ENCODE peak calls at places on chromosome 17, in seven cellular contexts. K is stomach, Y is breast epithelium, L is IMR-90, V is prostate gland, C is tibial nerve, U is heart left ventricle. G is an unnamed sample.

GRCh38 chr17:38333635-38334295 is 10.0 kb downstream of the GPR179 start:
- DNase-seq in V (no peak), L (no peak), C (no peak), U (no peak), K (peak), Y (no peak), G (peak)

GRCh38 chr17:32814837-32815236 is 62.1 kb downstream of the MYO1D start:
- DNase-seq in L (no peak), U (no peak), V (no peak), Y (no peak), C (no peak), K (no peak), G (no peak)

GRCh38 chr17:33038740-33039139 is 47.1 kb downstream of the SPACA3 start:
- DNase-seq in V (no peak), Y (no peak), U (peak), C (no peak), K (no peak), L (peak), G (peak)

GRCh38 chr17:55283256-55283965 is 18.7 kb downstream of the HLF start:
- DNase-seq in C (no peak), L (no peak), Y (no peak), V (no peak), U (no peak), K (no peak), G (no peak)

GRCh38 chr17:29625037-29625750 is 2.5 kb upstream of the CORO6 start:
- DNase-seq in L (peak), C (no peak), Y (no peak), V (no peak), K (no peak), U (no peak), G (no peak)

GRCh38 chr17:47851764-47852112 is 775 bp upstream of the SP6 start:
- DNase-seq in L (no peak), K (no peak), V (no peak), U (no peak), Y (no peak), C (no peak), G (no peak)

GRCh38 chr17:46011711-46012505 is 12.9 kb downstream of the STH start:
- DNase-seq in L (no peak), V (no peak), K (no peak), U (peak), Y (no peak), C (no peak), G (no peak)

GRCh38 chr17:64218066-64218465 is 45.0 kb downstream of the TEX2 start:
- DNase-seq in U (no peak), C (no peak), Y (no peak), L (no peak), K (no peak), V (no peak), G (no peak)

GRCh38 chr17:37826497-37827115 is 81.7 kb upstream of the HNF1B start:
- DNase-seq in V (no peak), Y (no peak), K (no peak), L (no peak), C (no peak), U (no peak), G (no peak)

GRCh38 chr17:46889992-46890564 is 32.9 kb upstream of the GOSR2 start:
- DNase-seq in C (no peak), L (no peak), K (no peak), Y (no peak), V (no peak), U (no peak), G (no peak)

GRCh38 chr17:40779181-40779909 is 3.0 kb downstream of the KRT27 start:
- DNase-seq in U (no peak), K (no peak), C (no peak), V (no peak), L (no peak), Y (no peak), G (no peak)

GRCh38 chr17:75129576-75129975 is 2.0 kb downstream of the NT5C start:
- DNase-seq in Y (no peak), C (no peak), U (no peak), K (no peak), L (no peak), V (no peak), G (no peak)

GRCh38 chr17:75131278-75132017 is at the start of gene NT5C:
- DNase-seq in C (peak), V (peak), L (peak), Y (peak), K (peak), U (peak), G (peak)

GRCh38 chr17:75130632-75131277 is 787 bp downstream of the NT5C start:
- DNase-seq in U (no peak), V (peak), L (peak), C (no peak), K (peak), Y (no peak), G (peak)

GRCh38 chr17:75128694-75129505 is 2.6 kb downstream of the NT5C start:
- DNase-seq in K (no peak), Y (no peak), L (no peak), C (no peak), V (no peak), U (no peak), G (no peak)

DNA sequence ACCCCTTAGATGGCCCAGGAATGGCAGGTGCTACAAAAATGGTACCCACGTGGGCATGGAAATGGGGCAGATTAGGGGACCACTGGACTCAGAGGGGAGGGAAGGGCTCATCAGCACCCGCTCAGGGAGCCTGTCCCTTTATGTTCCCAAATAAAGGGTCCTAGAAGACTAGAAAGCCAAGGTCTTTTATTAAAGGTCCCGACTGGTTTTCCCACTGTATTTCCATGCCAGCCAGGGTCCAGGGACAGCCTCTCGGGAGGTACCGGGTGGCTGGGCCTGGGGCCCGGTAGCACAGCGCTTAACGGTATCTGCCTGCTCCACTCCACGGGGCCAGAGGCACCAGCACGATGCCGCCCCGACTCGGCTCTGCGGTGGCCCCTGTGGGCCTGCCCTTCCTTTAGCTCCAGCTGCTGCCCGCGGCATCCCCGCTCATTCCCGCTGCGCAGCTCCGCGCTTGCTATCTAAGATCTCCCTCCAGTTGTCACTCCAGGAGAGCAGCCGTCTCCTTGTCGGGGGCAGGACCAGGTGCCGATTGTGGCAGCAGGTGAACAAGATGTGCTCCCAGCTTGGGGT is 1.4 kb downstream of the NT5C start:
- DNase-seq in C (no peak), Y (no peak), V (no peak), U (no peak), L (no peak), K (no peak), G (no peak)
- TF ChIP-seq POLR2A in C (no peak), Y (no peak), V (no peak), U (no peak), L (no peak), K (no peak), G (no peak)

DNA sequence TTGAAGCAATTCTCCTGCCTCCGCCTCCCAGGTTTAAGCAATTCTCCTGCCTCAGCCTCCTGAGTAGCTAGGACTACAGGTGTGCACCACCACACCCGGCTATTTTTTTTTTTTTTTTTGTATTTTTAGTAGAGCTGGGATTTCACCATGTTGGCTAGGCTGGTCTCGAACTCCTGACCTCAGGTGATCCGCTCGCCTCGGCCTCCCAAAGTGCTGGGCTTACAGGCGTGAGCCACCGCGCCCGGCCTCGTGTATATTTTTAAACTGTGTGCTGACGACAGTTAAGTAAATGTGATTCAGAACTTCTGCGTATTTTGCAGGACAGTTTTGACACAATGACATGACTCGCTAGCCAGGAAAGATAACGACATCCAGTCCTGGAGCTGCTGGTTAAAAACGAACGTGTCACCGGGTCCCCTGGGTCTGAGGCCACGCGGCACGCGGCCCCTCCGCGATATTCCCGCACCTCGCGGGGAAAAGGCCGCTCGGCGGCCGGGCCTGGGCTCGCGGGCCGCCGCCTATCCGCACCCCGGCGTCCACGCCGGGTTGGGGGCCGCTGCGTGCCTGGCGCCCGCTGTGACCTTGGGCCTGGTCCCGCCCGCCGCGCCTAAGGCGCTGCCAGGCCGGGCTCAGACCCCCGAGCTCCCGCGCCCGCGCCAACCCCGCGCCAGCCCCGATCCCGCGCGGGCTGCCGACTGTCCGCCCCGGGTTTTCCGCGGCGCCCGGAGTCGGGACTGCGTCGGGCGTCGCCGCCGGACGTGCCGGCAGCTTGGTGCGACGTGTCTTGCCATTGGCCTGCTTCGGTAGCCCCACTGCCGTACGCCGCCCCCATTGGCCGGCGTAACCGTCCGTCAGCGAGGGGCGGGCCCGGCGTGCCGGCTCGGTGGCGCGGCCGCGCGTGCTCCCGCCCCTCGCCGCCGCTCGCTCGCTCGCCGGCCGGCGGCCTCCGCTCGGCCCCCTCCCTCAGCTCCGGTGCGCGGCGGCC is at the start of gene FOXK2:
- DNase-seq in L (peak), K (peak), C (peak), V (peak), Y (peak), U (peak), G (peak)
- TF ChIP-seq POLR2A in L (no peak), K (no peak), C (peak), V (peak), Y (no peak), U (no peak), G (peak)

DNA sequence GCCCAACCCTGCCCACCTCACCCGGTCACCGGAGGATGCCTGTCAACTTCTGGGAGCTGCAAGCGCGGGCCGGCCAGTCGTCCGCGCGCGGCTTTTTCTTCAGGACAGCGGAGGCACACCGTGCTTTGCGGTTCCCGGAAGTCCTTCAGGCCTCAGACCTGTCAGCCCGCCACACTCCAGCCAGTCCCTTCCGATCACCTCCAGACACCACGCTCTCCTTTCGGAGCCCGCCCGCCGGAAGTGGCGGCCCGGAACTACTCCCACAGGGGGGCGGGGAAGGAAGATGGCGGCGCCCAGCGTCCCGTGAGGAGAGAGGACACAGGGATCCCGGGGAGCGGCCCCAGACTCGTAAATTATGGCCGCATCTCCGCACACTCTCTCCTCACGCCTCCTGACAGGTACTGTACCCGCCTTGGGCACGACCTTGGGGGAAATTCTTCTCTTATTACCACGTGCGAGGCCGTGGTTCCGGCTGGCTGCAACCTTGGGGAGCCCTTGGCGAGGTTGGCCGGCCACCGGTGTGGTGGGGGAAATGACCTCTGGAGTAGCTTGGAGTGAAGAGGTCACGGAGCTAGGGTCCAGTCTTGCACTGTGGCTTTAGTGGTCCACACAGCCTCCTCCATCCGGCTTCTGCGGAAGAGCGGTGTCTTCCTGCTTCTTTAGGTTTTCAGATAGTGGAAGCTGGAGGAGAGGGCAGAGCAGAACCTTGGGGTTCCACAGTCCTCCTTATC is at the start of gene COX10:
- DNase-seq in L (peak), V (peak), C (peak), K (peak), U (peak), Y (peak), G (peak)
- TF ChIP-seq POLR2A in L (peak), V (peak), C (peak), K (peak), U (no peak), Y (peak), G (peak)

GRCh38 chr17:67574658-67575293 is 143.0 kb upstream of the NOL11 start:
- DNase-seq in U (no peak), V (no peak), L (no peak), C (no peak), Y (no peak), K (no peak), G (no peak)
- TF ChIP-seq POLR2A in U (no peak), V (no peak), L (no peak), C (no peak), Y (no peak), K (no peak), G (no peak)

DNA sequence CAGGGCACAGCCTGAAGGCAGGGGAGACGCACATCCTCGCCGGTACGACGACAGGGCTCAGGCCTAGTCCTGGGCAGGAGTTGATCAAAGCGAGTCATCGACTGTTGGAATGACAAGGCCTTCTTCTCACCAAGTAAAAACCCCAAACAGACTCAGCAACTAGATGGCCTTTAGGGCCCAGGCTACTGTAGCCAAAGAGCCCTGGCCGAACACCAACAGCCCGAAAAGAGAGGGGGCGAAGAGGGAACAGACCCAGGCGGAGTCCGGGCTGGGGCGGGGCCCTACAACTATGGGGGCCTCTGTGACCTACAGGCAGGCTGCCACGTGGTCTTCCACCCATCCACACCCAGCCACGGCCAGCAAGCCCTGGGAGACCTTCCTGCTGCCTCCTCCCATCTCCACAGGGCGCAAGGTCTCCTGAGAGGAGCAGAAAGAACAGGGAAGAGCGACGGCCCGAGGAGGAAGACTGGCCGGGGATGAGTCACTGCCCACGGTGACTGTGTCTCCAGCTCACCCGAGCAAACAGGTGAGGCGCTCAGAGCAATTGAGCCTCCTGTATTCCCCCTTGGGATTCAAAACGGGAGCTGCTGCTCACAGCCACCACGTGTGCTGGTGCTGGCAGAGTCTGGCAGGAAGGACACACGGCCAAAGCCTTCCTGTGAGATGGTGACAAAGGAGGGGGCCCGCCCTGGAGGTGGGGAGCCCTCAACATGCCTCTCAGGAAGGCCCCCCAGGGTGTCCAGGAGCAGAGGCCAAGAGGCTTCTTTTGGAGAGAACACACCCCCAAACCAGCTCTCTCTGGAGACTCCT is 17.7 kb downstream of the SLC16A3 start:
- DNase-seq in L (peak), K (peak), C (no peak), Y (no peak), U (peak), V (no peak), G (no peak)
- TF ChIP-seq POLR2A in L (no peak), K (no peak), C (no peak), Y (no peak), U (no peak), V (no peak), G (no peak)

GRCh38 chr17:7222972-7223292 is 3.2 kb downstream of the ACADVL start:
- DNase-seq in V (no peak), C (no peak), U (peak), Y (no peak), L (no peak), K (no peak), G (no peak)
- TF ChIP-seq POLR2A in V (no peak), C (no peak), U (no peak), Y (no peak), L (no peak), K (no peak), G (peak)

DNA sequence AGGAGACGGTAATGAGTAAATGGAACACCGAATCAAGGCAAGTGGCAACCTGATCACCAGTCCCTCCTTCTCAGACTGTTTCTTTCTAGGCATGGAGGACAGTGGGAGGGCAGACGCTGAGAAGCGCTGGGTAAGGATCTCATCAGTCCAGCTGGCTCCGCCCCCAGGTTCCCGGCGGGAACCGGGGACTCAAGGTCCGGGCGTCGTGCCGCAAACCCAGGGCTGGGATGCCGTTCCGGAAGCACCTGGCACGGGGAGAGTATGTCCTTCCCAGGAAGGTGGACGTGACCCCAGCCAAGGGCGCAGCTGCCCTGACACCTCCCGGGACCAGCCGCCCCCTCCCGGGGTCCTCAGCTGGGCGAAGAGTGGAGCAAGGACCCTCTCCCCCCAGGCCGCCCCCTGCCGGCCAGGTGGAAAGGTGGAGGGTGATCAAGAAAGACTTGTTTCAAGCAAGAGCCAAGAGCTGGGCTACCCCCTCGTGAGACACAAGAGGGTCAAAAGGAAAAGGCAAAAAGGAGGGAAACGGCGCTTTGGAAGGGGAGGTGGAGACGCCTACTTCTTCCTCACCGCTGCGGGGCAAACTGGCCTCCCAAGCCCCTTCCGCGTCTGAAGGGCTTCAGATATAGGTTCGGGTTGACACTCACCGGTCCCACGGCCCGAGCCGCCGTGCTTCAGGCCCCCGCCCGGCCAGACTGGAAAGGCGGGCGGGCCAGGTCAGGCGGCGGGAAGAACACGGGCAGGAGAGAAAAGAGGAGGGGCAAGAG is at the start of gene MYO19:
- DNase-seq in Y (peak), L (peak), K (peak), C (peak), V (peak), U (peak), G (peak)
- TF ChIP-seq POLR2A in Y (no peak), L (no peak), K (no peak), C (no peak), V (peak), U (no peak), G (no peak)

GRCh38 chr17:35243459-35244204 is 760 bp downstream of the SLFN5 start:
- DNase-seq in U (peak), V (peak), L (peak), K (peak), C (peak), Y (no peak), G (peak)
- TF ChIP-seq POLR2A in U (no peak), V (no peak), L (no peak), K (no peak), C (no peak), Y (no peak), G (no peak)

GRCh38 chr17:17042851-17043667 is 802 bp downstream of the MPRIP start:
- DNase-seq in U (no peak), K (no peak), V (no peak), C (no peak), L (peak), Y (peak), G (peak)

GRCh38 chr17:17041018-17041521 is 1.2 kb upstream of the MPRIP start:
- DNase-seq in K (no peak), V (no peak), Y (peak), U (no peak), C (no peak), L (peak), G (peak)

GRCh38 chr17:17041571-17042380 is 481 bp upstream of the MPRIP start:
- DNase-seq in C (peak), U (peak), K (peak), V (peak), L (peak), Y (peak), G (peak)

GRCh38 chr17:17043668-17044226 is 1.5 kb downstream of the MPRIP start:
- DNase-seq in U (no peak), L (peak), V (no peak), K (peak), Y (peak), C (no peak), G (peak)

DNA sequence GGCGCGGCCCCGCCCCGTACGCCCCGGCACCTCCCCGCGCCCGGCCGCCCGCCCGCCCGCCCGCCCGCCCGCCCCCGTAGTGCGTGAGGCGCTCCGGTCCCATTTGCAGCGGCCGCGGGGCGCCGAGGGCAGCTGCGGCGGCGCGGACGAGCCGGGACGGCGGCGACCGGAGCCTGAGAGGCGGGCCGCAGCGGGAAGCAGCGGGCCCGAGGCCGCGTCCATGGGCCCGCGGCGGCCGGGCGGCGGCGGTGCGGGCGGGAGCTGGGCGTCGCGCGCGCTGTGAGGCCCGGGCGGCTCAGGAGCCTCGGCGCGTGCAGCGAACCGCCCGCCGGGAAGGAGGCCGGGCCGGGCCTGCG is at the start of gene MPRIP:
- DNase-seq in K (no peak), Y (no peak), L (no peak), C (no peak), V (no peak), U (no peak), G (no peak)
- TF ChIP-seq POLR2A in K (no peak), Y (no peak), L (no peak), C (no peak), V (no peak), U (no peak), G (no peak)

G was measured in erythroblast.